ENCODE peak calls at places on chromosomes 3 and 15, in ten cellular contexts. One of them, this sample, is unnamed.

GRCh38 chr3:82462977-82463376 is 701.5 kb upstream of the GBE1 start:
- DNase-seq in pancreas: no peak
- DNase-seq in astrocyte: no peak
- DNase-seq in cardiac muscle cell: no peak
- DNase-seq in stomach: no peak
- DNase-seq in uterus: no peak
- DNase-seq in brain microvascular endothelial cell: no peak
- DNase-seq in psoas muscle: no peak
- DNase-seq in GM23338: no peak
- DNase-seq in ovary: no peak
- DNase-seq in this sample: no peak

GRCh38 chr15:92306662-92307061 is 87.0 kb upstream of the ST8SIA2 start:
- DNase-seq in pancreas: no peak
- DNase-seq in astrocyte: no peak
- DNase-seq in cardiac muscle cell: peak; percentile 0
- DNase-seq in stomach: no peak
- DNase-seq in uterus: no peak
- DNase-seq in brain microvascular endothelial cell: peak; percentile 20
- DNase-seq in psoas muscle: no peak
- DNase-seq in GM23338: peak; percentile 87
- DNase-seq in ovary: no peak
- DNase-seq in this sample: no peak

GRCh38 chr15:87730706-87731105 is 525.8 kb downstream of the NTRK3 start:
- DNase-seq in pancreas: no peak
- DNase-seq in astrocyte: no peak
- DNase-seq in cardiac muscle cell: no peak
- DNase-seq in stomach: no peak
- DNase-seq in uterus: no peak
- DNase-seq in brain microvascular endothelial cell: no peak
- DNase-seq in psoas muscle: no peak
- DNase-seq in GM23338: no peak
- DNase-seq in ovary: no peak
- DNase-seq in this sample: no peak

GRCh38 chr3:182239316-182239715 is 527.6 kb downstream of the SOX2 start:
- DNase-seq in pancreas: no peak
- DNase-seq in astrocyte: no peak
- DNase-seq in cardiac muscle cell: no peak
- DNase-seq in stomach: no peak
- DNase-seq in uterus: no peak
- DNase-seq in brain microvascular endothelial cell: no peak
- DNase-seq in psoas muscle: no peak
- DNase-seq in GM23338: no peak
- DNase-seq in ovary: no peak
- DNase-seq in this sample: no peak

GRCh38 chr15:45710657-45711056 is 75.8 kb downstream of the SQOR start:
- DNase-seq in pancreas: no peak
- DNase-seq in astrocyte: no peak
- DNase-seq in cardiac muscle cell: no peak
- DNase-seq in stomach: no peak
- DNase-seq in uterus: no peak
- DNase-seq in brain microvascular endothelial cell: no peak
- DNase-seq in psoas muscle: no peak
- DNase-seq in GM23338: no peak
- DNase-seq in ovary: no peak
- DNase-seq in this sample: no peak

GRCh38 chr15:80934761-80935221 is 54.8 kb downstream of the MESD start:
- DNase-seq in pancreas: no peak
- DNase-seq in astrocyte: peak; percentile 80
- DNase-seq in cardiac muscle cell: peak; percentile 84
- DNase-seq in stomach: no peak
- DNase-seq in uterus: no peak
- DNase-seq in brain microvascular endothelial cell: peak; percentile 41
- DNase-seq in psoas muscle: no peak
- DNase-seq in GM23338: peak; percentile 59
- DNase-seq in ovary: no peak
- DNase-seq in this sample: peak; percentile 48

GRCh38 chr15:74178326-74179100 is 5.0 kb downstream of the ISLR start:
- DNase-seq in pancreas: no peak
- DNase-seq in astrocyte: no peak
- DNase-seq in cardiac muscle cell: no peak
- DNase-seq in stomach: no peak
- DNase-seq in uterus: peak; percentile 18
- DNase-seq in brain microvascular endothelial cell: no peak
- DNase-seq in psoas muscle: no peak
- DNase-seq in GM23338: no peak
- DNase-seq in ovary: no peak
- DNase-seq in this sample: no peak

GRCh38 chr3:126934149-126934548 is 48.8 kb upstream of the PLXNA1 start:
- DNase-seq in pancreas: no peak
- DNase-seq in astrocyte: peak; percentile 80
- DNase-seq in cardiac muscle cell: no peak
- DNase-seq in stomach: no peak
- DNase-seq in uterus: no peak
- DNase-seq in brain microvascular endothelial cell: peak; percentile 57
- DNase-seq in psoas muscle: no peak
- DNase-seq in GM23338: no peak
- DNase-seq in ovary: no peak
- DNase-seq in this sample: no peak

GRCh38 chr3:156551746-156552145 is 3.2 kb downstream of the SSR3 start:
- DNase-seq in pancreas: no peak
- DNase-seq in astrocyte: peak; percentile 95
- DNase-seq in cardiac muscle cell: peak; percentile 77
- DNase-seq in stomach: no peak
- DNase-seq in uterus: no peak
- DNase-seq in brain microvascular endothelial cell: peak; percentile 66
- DNase-seq in psoas muscle: no peak
- DNase-seq in GM23338: no peak
- DNase-seq in ovary: no peak
- DNase-seq in this sample: no peak

GRCh38 chr3:127597020-127597771 is 1.0 kb upstream of the MCM2 start:
- DNase-seq in pancreas: no peak
- DNase-seq in astrocyte: no peak
- DNase-seq in cardiac muscle cell: no peak
- DNase-seq in stomach: no peak
- DNase-seq in uterus: no peak
- DNase-seq in brain microvascular endothelial cell: no peak
- DNase-seq in psoas muscle: no peak
- DNase-seq in GM23338: no peak
- DNase-seq in ovary: no peak
- DNase-seq in this sample: no peak

GRCh38 chr3:185420762-185421161 is 57.8 kb downstream of the MAP3K13 start:
- DNase-seq in pancreas: peak; percentile 83
- DNase-seq in astrocyte: peak; percentile 7
- DNase-seq in cardiac muscle cell: peak; percentile 52
- DNase-seq in stomach: peak; percentile 73
- DNase-seq in uterus: no peak
- DNase-seq in brain microvascular endothelial cell: no peak
- DNase-seq in psoas muscle: no peak
- DNase-seq in GM23338: no peak
- DNase-seq in ovary: no peak
- DNase-seq in this sample: peak; percentile 50

GRCh38 chr15:68051109-68051508 is 3.0 kb upstream of the PIAS1 start:
- DNase-seq in pancreas: no peak
- DNase-seq in astrocyte: no peak
- DNase-seq in cardiac muscle cell: no peak
- DNase-seq in stomach: no peak
- DNase-seq in uterus: no peak
- DNase-seq in brain microvascular endothelial cell: no peak
- DNase-seq in psoas muscle: no peak
- DNase-seq in GM23338: no peak
- DNase-seq in ovary: no peak
- DNase-seq in this sample: no peak

GRCh38 chr3:46613313-46614005 is 1.1 kb downstream of the FAM240A start:
- DNase-seq in pancreas: no peak
- DNase-seq in astrocyte: no peak
- DNase-seq in cardiac muscle cell: no peak
- DNase-seq in stomach: no peak
- DNase-seq in uterus: no peak
- DNase-seq in brain microvascular endothelial cell: no peak
- DNase-seq in psoas muscle: no peak
- DNase-seq in GM23338: no peak
- DNase-seq in ovary: no peak
- DNase-seq in this sample: no peak

GRCh38 chr3:174439621-174440349 is 419.3 kb upstream of the NAALADL2 start:
- DNase-seq in pancreas: peak; percentile 3
- DNase-seq in astrocyte: peak; percentile 99
- DNase-seq in cardiac muscle cell: peak; percentile 97
- DNase-seq in stomach: peak; percentile 26
- DNase-seq in uterus: peak; percentile 35
- DNase-seq in brain microvascular endothelial cell: peak; percentile 88
- DNase-seq in psoas muscle: peak; percentile 21
- DNase-seq in GM23338: peak; percentile 25
- DNase-seq in ovary: peak; percentile 30
- DNase-seq in this sample: no peak

GRCh38 chr3:84224262-84224661 is 734.5 kb upstream of the CADM2 start:
- DNase-seq in pancreas: no peak
- DNase-seq in astrocyte: peak; percentile 16
- DNase-seq in cardiac muscle cell: no peak
- DNase-seq in stomach: no peak
- DNase-seq in uterus: no peak
- DNase-seq in brain microvascular endothelial cell: no peak
- DNase-seq in psoas muscle: no peak
- DNase-seq in GM23338: no peak
- DNase-seq in ovary: no peak
- DNase-seq in this sample: no peak

GRCh38 chr3:135992072-135992471 is 26.5 kb downstream of the PPP2R3A start:
- DNase-seq in pancreas: no peak
- DNase-seq in astrocyte: peak; percentile 89
- DNase-seq in cardiac muscle cell: peak; percentile 62
- DNase-seq in stomach: no peak
- DNase-seq in uterus: peak; percentile 49
- DNase-seq in brain microvascular endothelial cell: peak; percentile 79
- DNase-seq in psoas muscle: no peak
- DNase-seq in GM23338: no peak
- DNase-seq in ovary: no peak
- DNase-seq in this sample: no peak

GRCh38 chr15:51782357-51782896 is 31.0 kb downstream of the TMOD2 start:
- DNase-seq in pancreas: no peak
- DNase-seq in astrocyte: no peak
- DNase-seq in cardiac muscle cell: no peak
- DNase-seq in stomach: no peak
- DNase-seq in uterus: no peak
- DNase-seq in brain microvascular endothelial cell: no peak
- DNase-seq in psoas muscle: no peak
- DNase-seq in GM23338: peak; percentile 76
- DNase-seq in ovary: no peak
- DNase-seq in this sample: no peak
- TF ChIP-seq CTCF in pancreas: no peak
- TF ChIP-seq CTCF in astrocyte: peak; percentile 18
- TF ChIP-seq CTCF in cardiac muscle cell: peak; percentile 28
- TF ChIP-seq CTCF in stomach: no peak
- TF ChIP-seq CTCF in uterus: no peak
- TF ChIP-seq CTCF in brain microvascular endothelial cell: peak; percentile 48
- TF ChIP-seq CTCF in psoas muscle: no peak
- TF ChIP-seq CTCF in GM23338: peak; percentile 91
- TF ChIP-seq CTCF in ovary: no peak
- TF ChIP-seq CTCF in this sample: no peak

DNA sequence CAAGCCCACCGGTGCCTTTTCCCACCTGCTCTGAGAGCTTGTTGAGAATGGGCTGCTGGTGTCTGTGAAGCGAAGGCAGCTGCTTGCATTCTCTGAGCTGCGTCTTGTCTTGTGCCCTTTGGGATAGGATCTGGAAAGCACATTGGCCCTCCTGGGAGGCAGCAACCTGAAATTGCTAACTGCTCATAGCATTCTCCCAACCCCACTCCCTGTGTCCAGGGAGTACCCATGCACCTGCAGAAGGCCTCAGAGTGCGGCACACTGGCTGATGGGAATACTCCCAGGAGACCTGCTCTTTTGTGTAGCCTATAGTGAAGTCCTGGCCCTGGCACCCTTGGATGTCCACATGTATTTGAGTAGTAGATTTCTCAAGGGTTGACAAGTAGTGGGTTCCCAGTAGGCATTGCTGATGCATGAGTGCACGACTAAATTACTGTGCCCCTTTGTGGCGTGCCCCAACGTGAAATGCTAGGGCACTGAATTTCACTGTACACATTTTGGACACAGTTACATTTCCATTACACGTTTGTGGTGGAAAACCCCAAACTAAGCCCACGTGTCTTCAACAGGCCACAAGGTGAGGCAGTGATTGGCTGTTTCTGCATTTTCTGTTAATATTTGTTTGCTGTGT is 3.7 kb downstream of the EPHB1 start:
- DNase-seq in pancreas: no peak
- DNase-seq in astrocyte: no peak
- DNase-seq in cardiac muscle cell: no peak
- DNase-seq in stomach: no peak
- DNase-seq in uterus: no peak
- DNase-seq in brain microvascular endothelial cell: no peak
- DNase-seq in psoas muscle: no peak
- DNase-seq in GM23338: no peak
- DNase-seq in ovary: no peak
- DNase-seq in this sample: no peak
- H3K27me3 ChIP-seq in pancreas: peaks cover 4% of the 10 kb centered on the region
- H3K27me3 ChIP-seq in astrocyte: peaks cover 17% of the 10 kb centered on the region
- H3K27me3 ChIP-seq in cardiac muscle cell: peaks cover 90% of the 10 kb centered on the region
- H3K27me3 ChIP-seq in stomach: peaks cover 44% of the 10 kb centered on the region
- H3K27me3 ChIP-seq in uterus: no peaks in the 10 kb centered on the region
- H3K27me3 ChIP-seq in brain microvascular endothelial cell: peaks cover 34% of the 10 kb centered on the region
- H3K27me3 ChIP-seq in psoas muscle: peaks cover 11% of the 10 kb centered on the region
- H3K27me3 ChIP-seq in GM23338: peaks cover 47% of the 10 kb centered on the region
- H3K27me3 ChIP-seq in ovary: no peaks in the 10 kb centered on the region
- H3K27me3 ChIP-seq in this sample: no peaks in the 10 kb centered on the region

DNA sequence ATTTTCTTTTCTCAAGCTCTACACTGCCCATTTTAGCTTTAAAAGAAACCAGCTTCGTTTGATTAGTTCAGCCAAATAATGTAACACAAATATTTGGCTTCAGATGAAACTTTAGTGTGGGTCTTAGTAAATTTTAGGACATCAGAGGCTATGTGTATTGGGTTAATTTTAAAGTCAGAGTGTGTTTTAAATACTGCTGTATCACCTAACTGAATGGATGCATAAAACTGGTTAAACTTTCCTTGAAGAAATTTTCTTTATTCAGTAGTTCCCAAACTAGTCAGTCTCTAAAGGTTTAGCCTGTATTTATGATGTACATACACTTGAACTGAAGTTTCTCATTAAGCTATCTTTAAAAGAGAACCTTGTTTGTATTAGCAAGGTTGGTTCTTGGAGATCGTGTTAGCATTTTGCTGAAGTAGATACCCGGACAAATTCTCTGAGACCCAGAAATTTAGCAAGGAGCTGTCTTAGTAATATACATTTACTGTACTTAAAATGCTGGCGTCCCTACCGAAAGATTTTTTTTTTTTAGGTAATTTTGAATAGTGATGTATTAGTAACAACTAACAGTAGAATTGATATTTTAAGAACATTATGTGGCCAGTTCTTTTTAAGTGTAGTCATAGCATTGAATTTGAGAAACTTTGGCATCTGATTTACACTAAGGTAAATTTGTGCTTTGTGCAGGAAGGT is 2.7 kb downstream of the DIPK2A start:
- DNase-seq in pancreas: no peak
- DNase-seq in astrocyte: no peak
- DNase-seq in cardiac muscle cell: no peak
- DNase-seq in stomach: no peak
- DNase-seq in uterus: no peak
- DNase-seq in brain microvascular endothelial cell: no peak
- DNase-seq in psoas muscle: no peak
- DNase-seq in GM23338: no peak
- DNase-seq in ovary: no peak
- DNase-seq in this sample: no peak
- H3K27ac ChIP-seq in pancreas: no peak overlapping the region
- H3K27ac ChIP-seq in astrocyte: no peak overlapping the region
- H3K27ac ChIP-seq in cardiac muscle cell: peak overlapping the region; percentile 96
- H3K27ac ChIP-seq in stomach: peak overlapping the region; percentile 95
- H3K27ac ChIP-seq in uterus: peak overlapping the region; percentile 94
- H3K27ac ChIP-seq in brain microvascular endothelial cell: peak overlapping the region; percentile 67
- H3K27ac ChIP-seq in psoas muscle: peak overlapping the region; percentile 92
- H3K27ac ChIP-seq in GM23338: no peak overlapping the region
- H3K27ac ChIP-seq in ovary: no peak overlapping the region
- H3K27ac ChIP-seq in this sample: peak overlapping the region; percentile 98

GRCh38 chr3:143037867-143038266 is 36.5 kb downstream of the U2SURP start:
- DNase-seq in pancreas: no peak
- DNase-seq in astrocyte: no peak
- DNase-seq in cardiac muscle cell: no peak
- DNase-seq in stomach: no peak
- DNase-seq in uterus: no peak
- DNase-seq in brain microvascular endothelial cell: no peak
- DNase-seq in psoas muscle: no peak
- DNase-seq in GM23338: peak; percentile 16
- DNase-seq in ovary: no peak
- DNase-seq in this sample: no peak
- TF ChIP-seq CTCF in pancreas: no peak
- TF ChIP-seq CTCF in astrocyte: no peak
- TF ChIP-seq CTCF in cardiac muscle cell: no peak
- TF ChIP-seq CTCF in stomach: no peak
- TF ChIP-seq CTCF in uterus: no peak
- TF ChIP-seq CTCF in brain microvascular endothelial cell: peak; percentile 16
- TF ChIP-seq CTCF in psoas muscle: peak; percentile 5
- TF ChIP-seq CTCF in GM23338: no peak
- TF ChIP-seq CTCF in ovary: no peak
- TF ChIP-seq CTCF in this sample: no peak

This sample was measured in dorsolateral prefrontal cortex.